ENCODE peak calls at places on chromosomes 12 and 14, in seven cellular contexts. One of them, this sample, is unnamed.

GRCh38 chr14:43651896-43652295 is 855.2 kb downstream of the FSCB start:
- DNase-seq in neural progenitor cell: no peak
- DNase-seq in IMR-90: no peak
- DNase-seq in tibial artery: no peak
- DNase-seq in psoas muscle: no peak
- DNase-seq in fibroblast of pulmonary artery: no peak
- DNase-seq in kidney: no peak
- DNase-seq in this sample: no peak

GRCh38 chr14:27096091-27096490 is 498.3 kb upstream of the NOVA1 start:
- DNase-seq in neural progenitor cell: no peak
- DNase-seq in IMR-90: no peak
- DNase-seq in tibial artery: no peak
- DNase-seq in psoas muscle: no peak
- DNase-seq in fibroblast of pulmonary artery: no peak
- DNase-seq in kidney: no peak
- DNase-seq in this sample: no peak

GRCh38 chr14:96598332-96598928 is 96.2 kb downstream of the PAPOLA start:
- DNase-seq in neural progenitor cell: no peak
- DNase-seq in IMR-90: no peak
- DNase-seq in tibial artery: no peak
- DNase-seq in psoas muscle: no peak
- DNase-seq in fibroblast of pulmonary artery: no peak
- DNase-seq in kidney: peak; percentile 53
- DNase-seq in this sample: no peak

GRCh38 chr12:76284816-76285750 is 63.1 kb downstream of the BBS10 start:
- DNase-seq in neural progenitor cell: no peak
- DNase-seq in IMR-90: peak; percentile 73
- DNase-seq in tibial artery: no peak
- DNase-seq in psoas muscle: no peak
- DNase-seq in fibroblast of pulmonary artery: no peak
- DNase-seq in kidney: no peak
- DNase-seq in this sample: peak; percentile 78

GRCh38 chr14:25056688-25057078 is 6.7 kb upstream of the STXBP6 start:
- DNase-seq in neural progenitor cell: no peak
- DNase-seq in IMR-90: peak; percentile 66
- DNase-seq in tibial artery: no peak
- DNase-seq in psoas muscle: no peak
- DNase-seq in fibroblast of pulmonary artery: no peak
- DNase-seq in kidney: no peak
- DNase-seq in this sample: peak; percentile 43

GRCh38 chr12:100163416-100164152 is 20.9 kb upstream of the BLTP3B start:
- DNase-seq in neural progenitor cell: peak; percentile 93
- DNase-seq in IMR-90: peak; percentile 33
- DNase-seq in tibial artery: peak; percentile 67
- DNase-seq in psoas muscle: peak; percentile 84
- DNase-seq in fibroblast of pulmonary artery: peak; percentile 51
- DNase-seq in kidney: peak; percentile 91
- DNase-seq in this sample: peak; percentile 49

GRCh38 chr12:81077329-81077685 is 572 bp upstream of the ACSS3 start:
- DNase-seq in neural progenitor cell: peak; percentile 80
- DNase-seq in IMR-90: no peak
- DNase-seq in tibial artery: no peak
- DNase-seq in psoas muscle: peak; percentile 53
- DNase-seq in fibroblast of pulmonary artery: no peak
- DNase-seq in kidney: peak; percentile 52
- DNase-seq in this sample: peak; percentile 64

GRCh38 chr12:25829192-25829591 is 129.3 kb upstream of the RASSF8 start:
- DNase-seq in neural progenitor cell: no peak
- DNase-seq in IMR-90: peak; percentile 98
- DNase-seq in tibial artery: peak; percentile 46
- DNase-seq in psoas muscle: no peak
- DNase-seq in fibroblast of pulmonary artery: peak; percentile 99
- DNase-seq in kidney: no peak
- DNase-seq in this sample: peak; percentile 99

GRCh38 chr12:53102883-53103807 is at the start of gene SOAT2:
- DNase-seq in neural progenitor cell: no peak
- DNase-seq in IMR-90: no peak
- DNase-seq in tibial artery: no peak
- DNase-seq in psoas muscle: no peak
- DNase-seq in fibroblast of pulmonary artery: no peak
- DNase-seq in kidney: peak; percentile 75
- DNase-seq in this sample: no peak

GRCh38 chr12:125775507-125775906 is 710.3 kb downstream of the AACS start:
- DNase-seq in neural progenitor cell: no peak
- DNase-seq in IMR-90: no peak
- DNase-seq in tibial artery: no peak
- DNase-seq in psoas muscle: no peak
- DNase-seq in fibroblast of pulmonary artery: no peak
- DNase-seq in kidney: no peak
- DNase-seq in this sample: no peak

GRCh38 chr12:97168804-97169203 is 261.7 kb downstream of the NEDD1 start:
- DNase-seq in neural progenitor cell: no peak
- DNase-seq in IMR-90: no peak
- DNase-seq in tibial artery: no peak
- DNase-seq in psoas muscle: no peak
- DNase-seq in fibroblast of pulmonary artery: no peak
- DNase-seq in kidney: no peak
- DNase-seq in this sample: no peak

GRCh38 chr14:50726372-50727107 is 58.4 kb upstream of the SAV1 start:
- DNase-seq in neural progenitor cell: no peak
- DNase-seq in IMR-90: peak; percentile 89
- DNase-seq in tibial artery: no peak
- DNase-seq in psoas muscle: no peak
- DNase-seq in fibroblast of pulmonary artery: peak; percentile 42
- DNase-seq in kidney: no peak
- DNase-seq in this sample: peak; percentile 92

GRCh38 chr14:50339178-50339804 is 27.2 kb downstream of the DMAC2L start:
- DNase-seq in neural progenitor cell: no peak
- DNase-seq in IMR-90: no peak
- DNase-seq in tibial artery: no peak
- DNase-seq in psoas muscle: no peak
- DNase-seq in fibroblast of pulmonary artery: no peak
- DNase-seq in kidney: no peak
- DNase-seq in this sample: no peak

GRCh38 chr12:112294793-112295192 is 87.4 kb downstream of the HECTD4 start:
- DNase-seq in neural progenitor cell: no peak
- DNase-seq in IMR-90: peak; percentile 51
- DNase-seq in tibial artery: no peak
- DNase-seq in psoas muscle: no peak
- DNase-seq in fibroblast of pulmonary artery: peak; percentile 41
- DNase-seq in kidney: no peak
- DNase-seq in this sample: peak; percentile 55

GRCh38 chr12:125161712-125162023 is 96.4 kb downstream of the AACS start:
- DNase-seq in neural progenitor cell: no peak
- DNase-seq in IMR-90: no peak
- DNase-seq in tibial artery: no peak
- DNase-seq in psoas muscle: no peak
- DNase-seq in fibroblast of pulmonary artery: no peak
- DNase-seq in kidney: no peak
- DNase-seq in this sample: no peak

GRCh38 chr12:53820907-53821306 is 69.1 kb upstream of the CISTR start:
- DNase-seq in neural progenitor cell: no peak
- DNase-seq in IMR-90: no peak
- DNase-seq in tibial artery: no peak
- DNase-seq in psoas muscle: no peak
- DNase-seq in fibroblast of pulmonary artery: no peak
- DNase-seq in kidney: no peak
- DNase-seq in this sample: no peak

GRCh38 chr14:69877492-69877891 is 1.7 kb upstream of the SMOC1 start:
- DNase-seq in neural progenitor cell: peak; percentile 65
- DNase-seq in IMR-90: peak; percentile 74
- DNase-seq in tibial artery: no peak
- DNase-seq in psoas muscle: no peak
- DNase-seq in fibroblast of pulmonary artery: peak; percentile 49
- DNase-seq in kidney: no peak
- DNase-seq in this sample: no peak

GRCh38 chr12:25320123-25321006 is 69.6 kb upstream of the KRAS start:
- DNase-seq in neural progenitor cell: no peak
- DNase-seq in IMR-90: no peak
- DNase-seq in tibial artery: no peak
- DNase-seq in psoas muscle: no peak
- DNase-seq in fibroblast of pulmonary artery: no peak
- DNase-seq in kidney: no peak
- DNase-seq in this sample: no peak

DNA sequence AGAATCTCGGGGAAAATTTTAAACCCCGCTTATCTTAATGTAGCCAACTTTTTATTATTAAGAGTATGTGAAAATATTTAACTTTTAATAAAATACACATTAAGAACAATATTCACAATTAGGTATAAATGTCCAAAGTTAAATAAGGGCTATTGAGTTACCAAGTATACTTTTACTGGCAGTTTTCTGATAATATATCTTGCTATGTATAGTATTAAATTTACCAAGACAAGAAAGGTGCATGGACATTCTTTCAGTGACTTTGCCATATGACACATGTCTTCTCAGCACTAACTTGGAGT is 115.4 kb downstream of the MON2 start:
- DNase-seq in neural progenitor cell: no peak
- DNase-seq in IMR-90: no peak
- DNase-seq in tibial artery: no peak
- DNase-seq in psoas muscle: no peak
- DNase-seq in fibroblast of pulmonary artery: no peak
- DNase-seq in kidney: no peak
- DNase-seq in this sample: no peak
- TF ChIP-seq CTCF in neural progenitor cell: no peak
- TF ChIP-seq CTCF in IMR-90: no peak
- TF ChIP-seq CTCF in tibial artery: no peak
- TF ChIP-seq CTCF in psoas muscle: no peak
- TF ChIP-seq CTCF in fibroblast of pulmonary artery: no peak
- TF ChIP-seq CTCF in kidney: no peak
- TF ChIP-seq CTCF in this sample: no peak

GRCh38 chr14:75258079-75258802 is 20.4 kb upstream of the FOS start:
- DNase-seq in neural progenitor cell: no peak
- DNase-seq in IMR-90: peak; percentile 59
- DNase-seq in tibial artery: peak; percentile 82
- DNase-seq in psoas muscle: peak; percentile 87
- DNase-seq in fibroblast of pulmonary artery: peak; percentile 82
- DNase-seq in kidney: no peak
- DNase-seq in this sample: peak; percentile 75
- H3K4me3 ChIP-seq in neural progenitor cell: peak overlapping the region; percentile 33
- H3K4me3 ChIP-seq in IMR-90: peak overlapping the region; percentile 37
- H3K4me3 ChIP-seq in tibial artery: peak overlapping the region; percentile 45
- H3K4me3 ChIP-seq in psoas muscle: peak overlapping the region; percentile 61
- H3K4me3 ChIP-seq in fibroblast of pulmonary artery: peak overlapping the region; percentile 26
- H3K4me3 ChIP-seq in kidney: peak overlapping the region; percentile 91
- H3K4me3 ChIP-seq in this sample: peak overlapping the region; percentile 37

DNA sequence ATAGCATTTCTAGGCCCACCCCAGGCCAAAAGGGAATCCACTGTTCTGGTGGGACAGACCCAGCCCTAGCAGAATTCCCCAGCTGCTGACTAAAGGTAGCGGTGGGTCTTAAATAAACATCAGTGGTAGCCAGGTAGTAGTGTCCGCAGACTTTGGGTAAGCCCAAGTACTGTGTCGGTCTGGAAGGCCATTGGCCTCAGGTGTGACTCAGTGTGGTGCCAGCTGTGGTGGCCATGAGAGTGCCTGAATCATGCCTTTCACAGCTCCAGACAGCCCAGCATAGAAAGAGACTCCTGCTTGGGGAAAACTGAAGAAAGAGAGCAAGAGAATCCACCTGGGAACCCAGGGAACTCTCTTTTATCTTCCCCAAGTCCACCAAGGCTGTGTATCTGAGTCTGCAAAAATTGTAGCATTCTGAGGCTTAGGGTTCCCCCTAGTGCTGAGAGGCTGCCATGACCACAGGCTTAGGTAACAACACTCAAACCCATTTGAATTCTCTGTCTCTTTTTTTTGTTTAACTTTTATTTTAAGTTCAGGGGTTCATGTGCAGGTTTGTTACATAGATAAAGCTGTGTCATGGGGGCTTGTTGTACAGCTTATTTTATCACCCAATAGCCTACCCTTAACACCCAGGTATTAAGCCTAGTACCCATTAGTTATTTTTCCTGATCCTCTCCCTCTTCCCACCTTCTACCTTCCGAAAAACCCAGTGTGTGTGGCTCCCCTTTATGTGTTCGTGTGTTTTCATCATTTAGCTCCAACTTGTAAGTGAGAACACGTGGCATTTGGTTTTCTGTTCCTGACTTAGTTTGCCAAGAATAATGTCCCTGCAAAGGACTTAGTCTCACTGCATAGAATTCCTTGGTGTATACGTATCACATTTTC is 16.7 kb upstream of the CD163L1 start:
- DNase-seq in neural progenitor cell: peak; percentile 69
- DNase-seq in IMR-90: peak; percentile 51
- DNase-seq in tibial artery: peak; percentile 34
- DNase-seq in psoas muscle: no peak
- DNase-seq in fibroblast of pulmonary artery: peak; percentile 68
- DNase-seq in kidney: no peak
- DNase-seq in this sample: peak; percentile 38
- TF ChIP-seq CTCF in neural progenitor cell: peak; percentile 88
- TF ChIP-seq CTCF in IMR-90: peak; percentile 92
- TF ChIP-seq CTCF in tibial artery: peak; percentile 64
- TF ChIP-seq CTCF in psoas muscle: peak; percentile 53
- TF ChIP-seq CTCF in fibroblast of pulmonary artery: peak; percentile 97
- TF ChIP-seq CTCF in kidney: peak; percentile 80
- TF ChIP-seq CTCF in this sample: peak; percentile 95

GRCh38 chr14:68788275-68789001 is 4.4 kb downstream of the ZFP36L1 start:
- DNase-seq in neural progenitor cell: no peak
- DNase-seq in IMR-90: no peak
- DNase-seq in tibial artery: no peak
- DNase-seq in psoas muscle: no peak
- DNase-seq in fibroblast of pulmonary artery: peak; percentile 42
- DNase-seq in kidney: no peak
- DNase-seq in this sample: no peak

GRCh38 chr14:68786491-68787234 is 6.2 kb downstream of the ZFP36L1 start:
- DNase-seq in neural progenitor cell: peak; percentile 26
- DNase-seq in IMR-90: peak; percentile 65
- DNase-seq in tibial artery: no peak
- DNase-seq in psoas muscle: no peak
- DNase-seq in fibroblast of pulmonary artery: peak; percentile 92
- DNase-seq in kidney: no peak
- DNase-seq in this sample: peak; percentile 86

GRCh38 chr14:68785817-68786490 is 6.9 kb downstream of the ZFP36L1 start:
- DNase-seq in neural progenitor cell: no peak
- DNase-seq in IMR-90: no peak
- DNase-seq in tibial artery: peak; percentile 16
- DNase-seq in psoas muscle: no peak
- DNase-seq in fibroblast of pulmonary artery: peak; percentile 86
- DNase-seq in kidney: no peak
- DNase-seq in this sample: peak; percentile 81

GRCh38 chr14:68789002-68789797 is 3.7 kb downstream of the ZFP36L1 start:
- DNase-seq in neural progenitor cell: peak; percentile 76
- DNase-seq in IMR-90: peak; percentile 74
- DNase-seq in tibial artery: peak; percentile 82
- DNase-seq in psoas muscle: peak; percentile 92
- DNase-seq in fibroblast of pulmonary artery: peak; percentile 76
- DNase-seq in kidney: peak; percentile 95
- DNase-seq in this sample: peak; percentile 84

DNA sequence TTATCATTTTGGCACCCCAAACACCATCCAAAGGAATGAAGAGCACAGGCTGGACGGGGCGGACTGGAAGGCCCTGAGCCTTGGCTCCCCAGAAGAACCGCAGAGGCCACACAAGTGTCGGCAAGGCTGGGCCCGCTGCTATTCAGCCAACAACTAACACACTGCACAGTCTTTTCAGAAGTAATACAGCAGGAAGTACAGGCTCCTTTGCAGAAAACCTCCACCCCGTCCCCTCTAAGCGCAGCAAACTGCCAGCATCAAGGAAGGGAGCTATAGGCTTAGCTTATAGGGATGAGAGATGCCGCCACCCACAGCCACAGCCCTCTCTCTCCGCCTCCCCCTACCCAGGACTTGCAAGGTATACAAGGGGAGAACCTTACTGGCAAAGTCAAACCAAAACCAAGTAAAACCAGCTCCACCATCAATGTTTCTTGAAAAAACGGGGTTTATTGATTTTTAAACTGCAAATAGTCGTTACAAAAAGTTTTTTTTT is 5.6 kb downstream of the ZFP36L1 start:
- DNase-seq in neural progenitor cell: peak; percentile 16
- DNase-seq in IMR-90: no peak
- DNase-seq in tibial artery: peak; percentile 41
- DNase-seq in psoas muscle: no peak
- DNase-seq in fibroblast of pulmonary artery: no peak
- DNase-seq in kidney: no peak
- DNase-seq in this sample: peak; percentile 76
- H3K4me3 ChIP-seq in neural progenitor cell: no peak overlapping the region
- H3K4me3 ChIP-seq in IMR-90: no peak overlapping the region
- H3K4me3 ChIP-seq in tibial artery: no peak overlapping the region
- H3K4me3 ChIP-seq in psoas muscle: peak overlapping the region; percentile 91
- H3K4me3 ChIP-seq in fibroblast of pulmonary artery: peak overlapping the region; percentile 100
- H3K4me3 ChIP-seq in kidney: peak overlapping the region; percentile 29
- H3K4me3 ChIP-seq in this sample: peak overlapping the region; percentile 98